ENCODE peak calls at places on chromosome 6, in seven cellular contexts. C, K, V, R, B, U and M are unnamed samples.

GRCh38 chr6:125432968-125433367 is 131.2 kb upstream of the HDDC2 start:
- DNase-seq in C (no peak), K (no peak), V (no peak), R (no peak), B (no peak), U (no peak), M (no peak)

GRCh38 chr6:41079080-41079479 is 6.3 kb downstream of the NFYA start:
- DNase-seq in C (no peak), K (no peak), V (no peak), R (no peak), B (no peak), U (no peak), M (no peak)

GRCh38 chr6:35708585-35708984 is 19.9 kb upstream of the FKBP5 start:
- DNase-seq in C (no peak), K (no peak), V (no peak), R (no peak), B (no peak), U (no peak), M (no peak)

GRCh38 chr6:158480989-158481388 is 78.9 kb upstream of the TMEM181 start:
- DNase-seq in C (no peak), K (no peak), V (no peak), R (no peak), B (no peak), U (no peak), M (no peak)

GRCh38 chr6:13339863-13340635 is 11.7 kb upstream of the TBC1D7 start:
- DNase-seq in C (no peak), K (no peak), V (no peak), R (no peak), B (no peak), U (no peak), M (no peak)

GRCh38 chr6:109511832-109512231 is 28.8 kb upstream of the ZBTB24 start:
- DNase-seq in C (no peak), K (no peak), V (no peak), R (no peak), B (no peak), U (no peak), M (no peak)

GRCh38 chr6:18536693-18537092 is 149.5 kb downstream of the RNF144B start:
- DNase-seq in C (no peak), K (no peak), V (no peak), R (no peak), B (no peak), U (no peak), M (no peak)

GRCh38 chr6:163001341-163001740 is 273.6 kb downstream of the PACRG start:
- DNase-seq in C (no peak), K (no peak), V (no peak), R (no peak), B (peak), U (no peak), M (peak)

GRCh38 chr6:89952696-89953095 is 58.4 kb downstream of the GJA10 start:
- DNase-seq in C (no peak), K (peak), V (peak), R (no peak), B (peak), U (peak), M (peak)

GRCh38 chr6:112683106-112683505 is 336.0 kb downstream of the RFPL4B start:
- DNase-seq in C (no peak), K (no peak), V (no peak), R (no peak), B (no peak), U (no peak), M (peak)

GRCh38 chr6:69820438-69820837 is 23.6 kb upstream of the LMBRD1 start:
- DNase-seq in C (no peak), K (no peak), V (no peak), R (no peak), B (no peak), U (no peak), M (no peak)

GRCh38 chr6:56292505-56293181 is 45.3 kb upstream of the COL21A1 start:
- DNase-seq in C (peak), K (peak), V (peak), R (no peak), B (no peak), U (no peak), M (peak)

GRCh38 chr6:26141378-26141901 is 54.2 kb downstream of the HFE start:
- DNase-seq in C (no peak), K (no peak), V (no peak), R (no peak), B (no peak), U (no peak), M (no peak)

GRCh38 chr6:153210083-153210482 is 79.0 kb upstream of the RGS17 start:
- DNase-seq in C (no peak), K (no peak), V (no peak), R (no peak), B (peak), U (no peak), M (no peak)

GRCh38 chr6:142510217-142510616 is 208.4 kb downstream of the ADGRG6 start:
- DNase-seq in C (no peak), K (no peak), V (no peak), R (no peak), B (no peak), U (no peak), M (no peak)

GRCh38 chr6:92479821-92480220 is 939.5 kb downstream of the EPHA7 start:
- DNase-seq in C (no peak), K (peak), V (peak), R (no peak), B (no peak), U (no peak), M (no peak)

GRCh38 chr6:41801380-41801779 is 13.9 kb downstream of the TOMM6 start:
- DNase-seq in C (no peak), K (no peak), V (no peak), R (no peak), B (no peak), U (no peak), M (no peak)

GRCh38 chr6:165984743-165985142 is 182.9 kb downstream of the TBXT start:
- DNase-seq in C (no peak), K (no peak), V (no peak), R (no peak), B (no peak), U (no peak), M (no peak)

GRCh38 chr6:44452725-44453124 is 65.2 kb downstream of the CDC5L start:
- DNase-seq in C (no peak), K (peak), V (peak), R (no peak), B (no peak), U (no peak), M (peak)